ENCODE peak calls at places on chromosomes 16 and 17, in nine cellular contexts. S is NCI-H1048; M is cardiac muscle cell; N is AG04450; E is nucleus accumbens; D is stimulated activated CD4-positive, alpha-beta T cell treated with anti-CD3 and anti-CD28 coated beads, Interleukin-12 subunit alpha, Interleukin-12 subunit beta, amount 100 ng/mL, for 24 hours; I is A549; P is stimulated activated naive CD8-positive, alpha-beta T cell treated with anti-CD3 and anti-CD28 coated beads, Interleukin-15, Interleukin-2, amounts not matched to agents 100 U/mL and 50 U/mL, for 24 hours; W is stomach. V is an unnamed sample.

GRCh38 chr16:27430512-27430911 is 28.5 kb downstream of the IL21R start:
- DNase-seq in S (no peak), M (no peak), N (no peak), E (no peak), D (no peak), I (no peak), P (peak; percentile 3), W (no peak), V (no peak)

GRCh38 chr16:6165330-6165984 is 1067.9 kb upstream of the EEF2KMT start:
- DNase-seq in S (no peak), M (no peak), N (no peak), E (no peak), D (no peak), I (peak; percentile 6), P (no peak), W (no peak), V (no peak)

GRCh38 chr17:32187276-32187675 is 45.0 kb downstream of the RHOT1 start:
- DNase-seq in S (no peak), M (no peak), N (no peak), E (no peak), D (no peak), I (no peak), P (no peak), W (no peak), V (no peak)

GRCh38 chr17:79830303-79830702 is 8.9 kb downstream of the CBX4 start:
- DNase-seq in S (no peak), M (no peak), N (no peak), E (no peak), D (no peak), I (no peak), P (no peak), W (no peak), V (no peak)

GRCh38 chr17:1730345-1731193 is 6.1 kb downstream of the WDR81 start:
- DNase-seq in S (no peak), M (no peak), N (no peak), E (no peak), D (no peak), I (no peak), P (no peak), W (peak; percentile 61), V (no peak)

GRCh38 chr17:6100891-6101290 is 30.7 kb downstream of the WSCD1 start:
- DNase-seq in S (no peak), M (no peak), N (no peak), E (no peak), D (no peak), I (no peak), P (no peak), W (no peak), V (no peak)

GRCh38 chr17:77407321-77408277 is 266.8 kb downstream of the SEC14L1 start:
- DNase-seq in S (no peak), M (no peak), N (no peak), E (no peak), D (no peak), I (no peak), P (no peak), W (no peak), V (no peak)

GRCh38 chr16:11604783-11605563 is 18.3 kb upstream of the LITAF start:
- DNase-seq in S (no peak), M (no peak), N (peak; percentile 42), E (no peak), D (no peak), I (no peak), P (no peak), W (no peak), V (no peak)

V was measured in effector CD4-positive, alpha-beta T cell.